ENCODE peak calls at places on chromosomes 12 and 14, in seven cellular contexts. U, N, W, L, M, O and E are unnamed samples.

GRCh38 chr14:96229315-96229714 is 24.7 kb downstream of the BDKRB2 start:
- DNase-seq in W (no peak), U (no peak), O (no peak), M (no peak), N (no peak), L (no peak), E (no peak)

GRCh38 chr12:114812858-114813761 is 129.1 kb upstream of the TBX3 start:
- DNase-seq in L (no peak), U (no peak), O (no peak), M (no peak), N (no peak), W (no peak), E (no peak)

GRCh38 chr12:95681210-95681765 is 109.3 kb downstream of the NTN4 start:
- DNase-seq in L (no peak), O (no peak), M (no peak), W (no peak), N (no peak), U (no peak), E (no peak)

GRCh38 chr14:32637582-32637981 is 301.1 kb upstream of the NPAS3 start:
- DNase-seq in U (no peak), O (no peak), L (no peak), M (no peak), W (no peak), N (no peak), E (no peak)

GRCh38 chr14:88477513-88478250 is 77.1 kb downstream of the PTPN21 start:
- DNase-seq in O (no peak), N (no peak), U (no peak), L (no peak), M (no peak), W (no peak), E (no peak)

GRCh38 chr12:52655720-52656124 is 3.7 kb upstream of the KRT2 start:
- DNase-seq in W (no peak), N (no peak), O (peak; percentile 28), M (no peak), U (no peak), L (no peak), E (no peak)

GRCh38 chr12:132729541-132730320 is 19.1 kb downstream of the PGAM5 start:
- DNase-seq in W (no peak), L (no peak), U (no peak), O (no peak), M (no peak), N (no peak), E (no peak)

GRCh38 chr12:114612062-114612461 is 71.9 kb downstream of the TBX3 start:
- DNase-seq in W (no peak), N (no peak), O (no peak), U (no peak), M (no peak), L (no peak), E (no peak)

GRCh38 chr12:103956515-103957027 is 9.1 kb upstream of the TDG start:
- DNase-seq in W (no peak), L (no peak), M (no peak), O (no peak), U (no peak), N (no peak), E (peak; percentile 4)

GRCh38 chr14:37591941-37592287 is 3.1 kb downstream of the FOXA1 start:
- DNase-seq in O (no peak), U (no peak), M (no peak), W (no peak), L (no peak), N (no peak), E (no peak)

GRCh38 chr14:91350813-91351507 is 66.7 kb downstream of the CCDC88C start:
- DNase-seq in N (peak; percentile 72), U (peak; percentile 76), W (no peak), L (peak; percentile 52), M (no peak), O (no peak), E (peak; percentile 55)

GRCh38 chr12:74337951-74338350 is 199.7 kb upstream of the ATXN7L3B start:
- DNase-seq in O (peak; percentile 76), L (no peak), M (no peak), W (no peak), U (no peak), N (no peak), E (no peak)

GRCh38 chr12:104485651-104486341 is 29.0 kb downstream of the CHST11 start:
- DNase-seq in W (no peak), U (peak; percentile 55), N (peak; percentile 44), L (peak; percentile 48), O (no peak), M (no peak), E (no peak)